ENCODE peak calls at places on chromosomes 16 and 17, in five cellular contexts. W, D, O, N and X are unnamed samples.

GRCh38 chr17:82303944-82304808 is 13.2 kb downstream of the CD7 start:
- DNase-seq in W (peak), O (no peak), N (no peak), D (no peak), X (no peak)

GRCh38 chr17:19642373-19642893 is 6.1 kb upstream of the ALDH3A2 start:
- DNase-seq in N (no peak), O (no peak), W (no peak), D (no peak), X (no peak)

GRCh38 chr17:49469831-49470568 is 25.1 kb upstream of the NGFR start:
- DNase-seq in W (no peak), D (no peak), N (no peak), O (no peak), X (no peak)

GRCh38 chr17:74359916-74360315 is 1.8 kb downstream of the BTBD17 start:
- DNase-seq in N (no peak), D (no peak), W (no peak), O (no peak), X (no peak)

GRCh38 chr16:84340305-84341040 is 27.9 kb upstream of the ATP2C2 start:
- DNase-seq in O (no peak), N (no peak), D (no peak), W (no peak), X (no peak)

GRCh38 chr16:49827806-49828428 is 28.0 kb downstream of the ZNF423 start:
- DNase-seq in N (no peak), W (no peak), O (no peak), D (no peak), X (no peak)

GRCh38 chr16:35173295-35173694 is 1713.9 kb downstream of the TP53TG3F start:
- DNase-seq in O (no peak), D (no peak), W (no peak), N (no peak), X (no peak)

GRCh38 chr17:76529643-76530488 is 7.6 kb downstream of the CYGB start:
- DNase-seq in D (no peak), O (peak), W (peak), N (no peak), X (no peak)

GRCh38 chr17:77400445-77400870 is 259.7 kb downstream of the SEC14L1 start:
- DNase-seq in W (peak), D (no peak), N (no peak), O (no peak), X (no peak)

GRCh38 chr17:73348824-73349095 is 37.0 kb upstream of the CDC42EP4 start:
- DNase-seq in O (no peak), D (no peak), N (no peak), W (no peak), X (no peak)

GRCh38 chr17:73348018-73348823 is 36.4 kb upstream of the CDC42EP4 start:
- DNase-seq in D (no peak), N (no peak), O (no peak), W (no peak), X (no peak)

GRCh38 chr17:73349138-73349537 is 37.3 kb upstream of the CDC42EP4 start:
- DNase-seq in W (no peak), N (no peak), O (no peak), D (no peak), X (no peak)

GRCh38 chr17:73346763-73347162 is 35.0 kb upstream of the CDC42EP4 start:
- DNase-seq in D (no peak), O (no peak), W (no peak), N (no peak), X (no peak)

DNA sequence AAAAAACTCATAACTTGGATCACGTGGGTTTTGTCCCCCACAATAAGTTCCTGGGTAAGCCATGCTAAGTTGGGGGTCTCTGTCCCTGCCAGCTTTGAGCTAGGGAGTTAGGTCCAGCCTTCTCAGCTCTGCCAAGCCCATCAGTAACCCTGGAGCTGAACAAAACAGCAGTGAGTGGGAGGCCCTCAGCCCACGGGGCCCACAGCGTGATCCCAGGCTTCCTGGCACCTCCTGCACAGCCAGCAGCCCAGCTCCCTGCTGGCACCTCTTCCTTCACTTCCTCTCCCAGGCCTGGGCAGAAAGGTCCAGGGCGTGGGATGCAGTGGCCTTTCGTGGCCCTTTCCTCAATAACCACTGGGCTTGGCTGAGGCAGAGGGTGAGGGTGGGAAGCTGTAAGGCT is 35.6 kb upstream of the CDC42EP4 start:
- DNase-seq in W (no peak), O (no peak), D (no peak), N (no peak), X (no peak)
- TF ChIP-seq POLR2AphosphoS5 in W (no peak), O (no peak), D (no peak), N (no peak), X (no peak)

GRCh38 chr16:10419701-10420100 is 33.8 kb downstream of the ATF7IP2 start:
- DNase-seq in W (no peak), O (no peak), N (no peak), D (no peak), X (no peak)

DNA sequence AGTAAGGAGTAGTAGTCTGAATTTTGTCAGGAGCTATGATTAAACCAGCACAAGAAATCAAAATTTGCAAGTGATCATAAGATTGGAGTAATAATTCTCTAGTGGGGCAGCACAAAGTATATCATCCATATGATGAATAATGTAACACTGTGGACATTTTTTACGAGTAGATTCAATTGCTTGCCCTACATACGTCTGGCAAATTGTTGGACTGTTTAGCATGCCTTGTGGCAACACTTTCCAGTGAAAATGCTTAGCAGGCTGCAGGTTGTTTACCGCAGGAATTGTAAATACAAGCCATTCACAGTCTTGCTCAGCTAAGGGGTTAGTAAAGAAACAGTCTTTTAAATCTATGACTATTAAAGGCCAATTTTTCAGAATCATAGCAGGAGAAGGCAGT is 35.7 kb downstream of the ATF7IP2 start:
- DNase-seq in O (no peak), D (no peak), N (no peak), W (no peak), X (no peak)
- TF ChIP-seq ATF3 in O (no peak), D (no peak), N (no peak), W (no peak), X (no peak)

GRCh38 chr17:61251939-61252865 is 147.4 kb upstream of the TBX2 start:
- DNase-seq in O (no peak), N (no peak), D (no peak), W (no peak), X (no peak)
- TF ChIP-seq POLR2AphosphoS5 in O (no peak), N (no peak), D (no peak), W (no peak), X (no peak)

GRCh38 chr17:41666336-41666680 is 22.4 kb upstream of the EIF1 start:
- DNase-seq in O (no peak), N (peak), W (peak), D (no peak), X (no peak)
- TF ChIP-seq ATF3 in O (no peak), N (no peak), W (no peak), D (no peak), X (no peak)

GRCh38 chr16:23510154-23510914 is at the start of gene GGA2:
- DNase-seq in N (no peak), D (no peak), W (peak), O (peak), X (peak)
- TF ChIP-seq POLR2AphosphoS5 in N (peak), D (peak), W (peak), O (peak), X (peak)